ENCODE peak calls at places on chromosomes 11 and 22, in ten cellular contexts. Y is uterus; J is neuronal stem cell; P is pancreas; E is effector memory CD4-positive, alpha-beta T cell; X is HCT116; N is BE2C; H is CD4-positive, CD25-positive, alpha-beta regulatory T cell; D is ovary; T is left lung. M is an unnamed sample. For H3K4me1, the result is how much of the 10 kb centered on the place peaks cover.

GRCh38 chr11:27312110-27312509 is 50.9 kb downstream of the CCDC34 start:
- DNase-seq in H (no peak), X (no peak), D (no peak), T (no peak), J (no peak), P (no peak), N (no peak), E (no peak), Y (no peak), M (no peak)

GRCh38 chr11:92681606-92682005 is 287.8 kb upstream of the MTNR1B start:
- DNase-seq in X (no peak), J (no peak), Y (no peak), D (no peak), T (no peak), E (no peak), H (no peak), N (no peak), P (no peak), M (no peak)

GRCh38 chr11:90818196-90818735 is 595.4 kb upstream of the CHORDC1 start:
- DNase-seq in H (no peak), N (no peak), X (no peak), Y (no peak), P (no peak), D (no peak), E (no peak), T (no peak), J (no peak), M (no peak)

GRCh38 chr22:45896153-45896951 is 80.6 kb downstream of the WNT7B start:
- DNase-seq in H (no peak), D (no peak), P (peak), X (no peak), N (peak), E (no peak), T (peak), Y (no peak), J (no peak), M (peak)

GRCh38 chr11:111307472-111308108 is 9.2 kb downstream of the POU2AF3 start:
- DNase-seq in X (no peak), J (no peak), N (no peak), Y (no peak), P (no peak), T (no peak), D (no peak), H (no peak), E (no peak), M (no peak)

GRCh38 chr22:36327922-36328551 is 59.7 kb downstream of the MYH9 start:
- DNase-seq in T (no peak), X (no peak), Y (no peak), P (peak), N (no peak), J (no peak), H (no peak), D (no peak), E (no peak), M (peak)

GRCh38 chr11:128814856-128815705 is 52.0 kb downstream of the KCNJ1 start:
- DNase-seq in N (no peak), X (no peak), E (no peak), J (peak), T (no peak), H (no peak), Y (peak), D (no peak), P (no peak), M (peak)

GRCh38 chr11:58770627-58771457 is 39.1 kb upstream of the GLYAT start:
- DNase-seq in H (no peak), J (no peak), P (no peak), X (peak), T (no peak), E (no peak), D (no peak), N (no peak), Y (no peak), M (no peak)

GRCh38 chr11:32080381-32080980 is 10.4 kb upstream of the RCN1 start:
- DNase-seq in N (no peak), X (no peak), Y (no peak), J (no peak), D (no peak), T (no peak), E (no peak), P (no peak), H (no peak), M (no peak)

GRCh38 chr11:99548264-99548663 is 527.5 kb downstream of the CNTN5 start:
- DNase-seq in X (no peak), D (no peak), E (no peak), Y (no peak), P (no peak), H (no peak), J (no peak), N (no peak), T (no peak), M (no peak)

GRCh38 chr11:2562181-2562581 is 117.4 kb downstream of the KCNQ1 start:
- DNase-seq in N (peak), X (no peak), E (no peak), P (peak), T (peak), J (no peak), Y (no peak), H (no peak), D (no peak), M (no peak)

DNA sequence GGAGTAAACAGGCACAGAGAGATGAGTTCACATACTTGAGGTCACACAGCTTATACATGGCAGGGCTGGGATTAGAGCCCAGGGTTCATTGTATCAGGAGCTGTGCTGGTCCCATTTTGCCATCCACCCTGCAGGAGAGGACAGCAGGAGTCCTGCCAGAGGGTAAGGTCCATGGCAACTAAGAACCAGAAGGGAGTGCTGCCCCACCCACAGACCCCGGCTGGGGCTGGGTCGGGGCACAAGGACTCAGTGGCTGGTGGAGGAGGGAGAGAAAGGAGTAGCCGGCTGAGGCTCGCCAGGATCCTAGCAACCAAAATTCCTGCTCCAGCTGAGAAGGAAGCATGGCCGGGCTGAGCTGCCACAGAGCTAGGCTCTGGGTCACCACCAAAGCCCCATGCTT is 25.9 kb upstream of the TP53I11 start:
- DNase-seq in X (no peak), J (no peak), D (no peak), Y (no peak), N (no peak), P (no peak), H (no peak), E (no peak), T (no peak), M (no peak)
- H3K4me1 ChIP-seq in X (under half), J (under half), D (under half), Y (under half), N (under half), P (under half), H (under half), E (under half), T (under half), M (under half)

GRCh38 chr11:705646-706438 is at the start of gene EPS8L2:
- DNase-seq in N (no peak), J (no peak), H (no peak), P (peak), Y (no peak), D (peak), X (no peak), T (peak), E (no peak), M (no peak)

GRCh38 chr11:707817-708420 is 1.9 kb downstream of the EPS8L2 start:
- DNase-seq in Y (no peak), T (no peak), E (no peak), J (no peak), P (peak), D (no peak), X (no peak), H (no peak), N (no peak), M (peak)

GRCh38 chr11:706439-706956 is 467 bp downstream of the EPS8L2 start:
- DNase-seq in N (no peak), J (no peak), P (peak), X (no peak), E (no peak), D (peak), T (no peak), Y (no peak), H (no peak), M (no peak)

GRCh38 chr11:708511-708910 is 2.5 kb downstream of the EPS8L2 start:
- DNase-seq in T (no peak), E (no peak), X (no peak), P (peak), D (no peak), J (no peak), H (no peak), Y (no peak), N (no peak), M (no peak)

GRCh38 chr11:706957-707816 is 1.2 kb downstream of the EPS8L2 start:
- DNase-seq in E (no peak), P (peak), N (no peak), H (no peak), D (peak), T (peak), Y (no peak), X (no peak), J (no peak), M (peak)
- H3K4me3 ChIP-seq in E (no peak), P (peak), N (no peak), H (no peak), D (peak), T (peak), Y (peak), X (peak), J (peak), M (peak)

GRCh38 chr11:114090976-114091375 is 31.5 kb downstream of the ZBTB16 start:
- DNase-seq in N (no peak), H (no peak), P (no peak), E (no peak), Y (no peak), D (no peak), J (no peak), T (no peak), X (no peak), M (no peak)
- H3K4me1 ChIP-seq in N (under half), H (under half), P (half or more), E (under half), Y (under half), D (under half), J (under half), T (under half), X (under half), M (under half)

GRCh38 chr22:50267591-50268390 is 2.4 kb downstream of the MAPK11 start:
- DNase-seq in J (no peak), T (no peak), N (no peak), D (peak), Y (peak), X (no peak), H (peak), P (no peak), E (peak), M (peak)
- H3K4me3 ChIP-seq in J (no peak), T (no peak), N (no peak), D (peak), Y (no peak), X (no peak), H (no peak), P (no peak), E (no peak), M (peak)

GRCh38 chr11:64759131-64759721 is 548 bp downstream of the PYGM start:
- DNase-seq in P (no peak), T (peak), E (no peak), Y (peak), X (no peak), N (no peak), D (peak), J (no peak), H (no peak), M (no peak)
- H3K4me1 ChIP-seq in P (under half), T (under half), E (under half), Y (under half), X (under half), N (under half), D (under half), J (under half), H (half or more), M (half or more)

GRCh38 chr11:69636870-69637600 is 3.9 kb upstream of the CCND1 start:
- DNase-seq in P (no peak), T (no peak), X (no peak), D (no peak), N (no peak), J (no peak), H (no peak), Y (no peak), E (no peak), M (no peak)

GRCh38 chr11:69637956-69638871 is 2.7 kb upstream of the CCND1 start:
- DNase-seq in Y (no peak), J (peak), E (no peak), N (peak), X (peak), P (peak), D (no peak), H (no peak), T (peak), M (peak)

GRCh38 chr11:69638941-69639681 is 1.8 kb upstream of the CCND1 start:
- DNase-seq in T (peak), Y (peak), X (peak), E (no peak), J (peak), N (peak), P (peak), H (no peak), D (peak), M (peak)

GRCh38 chr11:69636512-69636866 is 4.5 kb upstream of the CCND1 start:
- DNase-seq in N (no peak), E (no peak), J (peak), H (no peak), P (peak), T (peak), D (peak), X (peak), Y (peak), M (peak)

DNA sequence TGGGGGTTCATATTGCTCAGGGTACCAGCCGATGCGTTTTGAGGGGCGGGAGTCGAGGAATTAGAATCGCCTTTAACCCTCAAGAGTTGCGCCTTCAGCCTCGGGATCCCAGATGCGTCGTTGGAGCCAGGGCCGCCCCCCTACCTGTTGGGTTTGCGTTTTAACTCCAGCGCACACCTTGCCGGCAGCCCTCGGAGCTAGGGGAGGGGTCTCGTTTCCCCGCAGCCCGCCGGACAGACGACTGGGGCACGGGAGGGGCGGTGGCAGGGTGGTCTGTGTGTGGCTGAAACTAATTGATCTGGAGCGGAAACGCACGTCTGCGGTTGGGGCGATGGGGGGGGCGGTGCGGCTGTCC is 3.4 kb upstream of the CCND1 start:
- DNase-seq in H (no peak), J (no peak), X (no peak), Y (no peak), N (no peak), D (no peak), T (no peak), P (no peak), E (no peak), M (no peak)
- H3K4me3 ChIP-seq in H (no peak), J (peak), X (peak), Y (no peak), N (no peak), D (no peak), T (peak), P (no peak), E (no peak), M (peak)